ENCODE peak calls at places on chromosomes 12 and 14, in nine cellular contexts. F, O, N, B, G, Y, L, C and A are unnamed samples.

GRCh38 chr12:103833095-103833777 is 7.8 kb downstream of the NT5DC3 start:
- DNase-seq in G (no peak), L (no peak), Y (no peak), B (peak; percentile 90), F (no peak), O (no peak), N (no peak), C (no peak), A (no peak)

GRCh38 chr12:38921025-38921677 is 15.8 kb upstream of the CPNE8 start:
- DNase-seq in Y (peak; percentile 73), G (peak; percentile 81), B (peak; percentile 60), C (no peak), L (no peak), F (peak; percentile 88), N (peak; percentile 41), O (no peak), A (no peak)

GRCh38 chr12:109461049-109461845 is 15.9 kb downstream of the KCTD10 start:
- DNase-seq in C (no peak), N (no peak), Y (peak; percentile 19), O (no peak), B (peak; percentile 91), F (peak; percentile 41), G (peak; percentile 69), L (no peak), A (no peak)

GRCh38 chr14:104774453-104775072 is 21.0 kb downstream of the AKT1 start:
- DNase-seq in C (no peak), N (no peak), L (no peak), G (no peak), O (no peak), F (no peak), B (no peak), Y (no peak), A (no peak)

GRCh38 chr12:26740991-26741390 is 92.0 kb downstream of the ITPR2 start:
- DNase-seq in N (no peak), F (no peak), Y (no peak), B (no peak), G (no peak), C (no peak), L (no peak), O (no peak), A (no peak)

GRCh38 chr12:124548854-124549378 is 18.5 kb downstream of the NCOR2 start:
- DNase-seq in C (no peak), O (no peak), G (no peak), F (peak; percentile 65), L (peak; percentile 55), Y (no peak), N (no peak), B (peak; percentile 97), A (no peak)

GRCh38 chr12:61291647-61292046 is 968.6 kb upstream of the USP15 start:
- DNase-seq in L (no peak), C (no peak), B (no peak), N (no peak), O (no peak), F (no peak), Y (peak; percentile 59), G (no peak), A (no peak)

GRCh38 chr14:93926873-93927571 is at the start of gene FAM181A:
- DNase-seq in B (no peak), G (no peak), F (no peak), C (no peak), N (no peak), O (no peak), Y (no peak), L (no peak), A (no peak)

GRCh38 chr14:77458249-77458950 is 507 bp downstream of the AHSA1 start:
- DNase-seq in N (no peak), C (no peak), F (peak; percentile 34), B (peak; percentile 28), L (no peak), G (peak; percentile 61), Y (peak; percentile 39), O (peak; percentile 60), A (no peak)

GRCh38 chr12:1830981-1831930 is 10.9 kb downstream of the LRTM2 start:
- DNase-seq in C (no peak), B (peak; percentile 55), G (no peak), L (no peak), F (peak; percentile 81), N (peak; percentile 64), Y (peak; percentile 57), O (no peak), A (no peak)

GRCh38 chr14:76250345-76250744 is 98.6 kb downstream of the GPATCH2L start:
- DNase-seq in F (no peak), N (no peak), Y (no peak), B (no peak), L (no peak), O (no peak), C (no peak), G (no peak), A (no peak)

GRCh38 chr12:70197362-70197744 is 45.9 kb upstream of the CNOT2 start:
- DNase-seq in C (no peak), B (peak; percentile 25), L (no peak), N (no peak), Y (no peak), F (no peak), O (no peak), G (no peak), A (no peak)

GRCh38 chr12:47931187-47931586 is 26.4 kb upstream of the VDR start:
- DNase-seq in N (no peak), O (no peak), C (no peak), L (no peak), F (no peak), Y (no peak), G (no peak), B (no peak), A (no peak)

GRCh38 chr14:24481622-24482324 is 26.3 kb downstream of the CMA1 start:
- DNase-seq in O (peak; percentile 82), N (peak; percentile 59), C (peak; percentile 7), B (peak; percentile 7), F (peak; percentile 54), L (no peak), Y (peak; percentile 33), G (peak; percentile 56), A (peak; percentile 59)

GRCh38 chr12:30839643-30840190 is 85.0 kb upstream of the CAPRIN2 start:
- DNase-seq in G (no peak), B (no peak), L (no peak), O (no peak), Y (no peak), F (no peak), C (no peak), N (no peak), A (no peak)

GRCh38 chr14:37197421-37198272 is at the start of gene MIPOL1:
- DNase-seq in F (peak; percentile 84), Y (peak; percentile 89), N (peak; percentile 91), O (peak; percentile 88), B (peak; percentile 82), G (no peak), C (no peak), L (peak; percentile 76), A (no peak)

GRCh38 chr14:38883127-38883526 is 219.9 kb downstream of the SEC23A start:
- DNase-seq in L (no peak), F (no peak), O (no peak), Y (no peak), C (no peak), B (no peak), N (no peak), G (no peak), A (no peak)

GRCh38 chr12:45338272-45338671 is 122.4 kb downstream of the ANO6 start:
- DNase-seq in C (no peak), N (no peak), O (no peak), Y (no peak), L (no peak), B (no peak), G (no peak), F (no peak), A (no peak)

GRCh38 chr14:59004012-59004411 is 184.5 kb upstream of the DAAM1 start:
- DNase-seq in C (no peak), G (no peak), F (no peak), N (no peak), O (no peak), B (peak; percentile 21), Y (no peak), L (no peak), A (no peak)

GRCh38 chr14:100472491-100472890 is 114.7 kb downstream of the BEGAIN start:
- DNase-seq in F (no peak), Y (no peak), N (no peak), B (no peak), G (no peak), L (no peak), C (no peak), O (no peak), A (no peak)

GRCh38 chr14:57991353-57991752 is 125.5 kb upstream of the SLC35F4 start:
- DNase-seq in Y (no peak), F (no peak), C (no peak), B (no peak), L (no peak), N (no peak), O (no peak), G (no peak), A (no peak)

GRCh38 chr14:61877050-61877390 is 114.8 kb downstream of the SNAPC1 start:
- DNase-seq in O (no peak), Y (no peak), L (no peak), G (no peak), C (no peak), F (no peak), N (no peak), B (no peak), A (no peak)

GRCh38 chr12:24069532-24070395 is 120.3 kb upstream of the SOX5 start:
- DNase-seq in B (no peak), F (no peak), N (no peak), G (no peak), O (no peak), L (no peak), Y (peak; percentile 29), C (no peak), A (no peak)

GRCh38 chr14:63996575-63997220 is 143.9 kb downstream of the SYNE2 start:
- DNase-seq in O (no peak), B (no peak), G (no peak), N (no peak), F (no peak), L (no peak), C (no peak), Y (no peak), A (no peak)

GRCh38 chr14:104141621-104142091 is 3.3 kb downstream of the KIF26A start:
- DNase-seq in Y (no peak), B (no peak), C (no peak), G (no peak), O (peak; percentile 22), N (peak; percentile 34), L (no peak), F (no peak), A (no peak)

GRCh38 chr12:52204095-52204930 is 12.5 kb upstream of the KRT80 start:
- DNase-seq in L (no peak), G (no peak), N (peak; percentile 34), Y (peak; percentile 59), O (peak; percentile 36), F (peak; percentile 36), C (no peak), B (peak; percentile 21), A (no peak)

GRCh38 chr14:21525571-21525970 is 575 bp downstream of the SALL2 start:
- DNase-seq in O (no peak), Y (no peak), G (no peak), F (no peak), L (peak; percentile 34), N (no peak), C (no peak), B (no peak), A (no peak)

GRCh38 chr14:53035336-53035735 is 84.5 kb upstream of the FERMT2 start:
- DNase-seq in F (no peak), L (no peak), N (no peak), Y (no peak), O (no peak), C (no peak), B (peak; percentile 45), G (no peak), A (no peak)

GRCh38 chr12:55830601-55831406 is 1.4 kb upstream of the DNAJC14 start:
- DNase-seq in C (peak; percentile 25), G (peak; percentile 65), Y (no peak), N (peak; percentile 88), L (peak; percentile 74), O (peak; percentile 80), F (no peak), B (peak; percentile 69), A (peak; percentile 58)

GRCh38 chr12:53659011-53659551 is 16.8 kb downstream of the ATP5MC2 start:
- DNase-seq in F (no peak), C (no peak), G (no peak), N (no peak), Y (peak; percentile 92), O (no peak), B (peak; percentile 32), L (peak; percentile 55), A (no peak)